ENCODE peak calls at places on chromosomes 6 and 20, in four cellular contexts. One of them, this sample, is unnamed.

GRCh38 chr6:53192590-53193232 is 44.1 kb upstream of the GCM1 start:
- DNase-seq in AG04450: no peak
- DNase-seq in ovary: no peak
- DNase-seq in uterus: no peak
- DNase-seq in this sample: no peak

GRCh38 chr20:47300071-47300470 is 56.4 kb downstream of the ZMYND8 start:
- DNase-seq in AG04450: no peak
- DNase-seq in ovary: no peak
- DNase-seq in uterus: no peak
- DNase-seq in this sample: no peak

GRCh38 chr6:27297857-27298730 is 14.0 kb downstream of the POM121L2 start:
- DNase-seq in AG04450: no peak
- DNase-seq in ovary: no peak
- DNase-seq in uterus: no peak
- DNase-seq in this sample: no peak

GRCh38 chr6:25306379-25306778 is 27.2 kb downstream of the CARMIL1 start:
- DNase-seq in AG04450: no peak
- DNase-seq in ovary: no peak
- DNase-seq in uterus: no peak
- DNase-seq in this sample: no peak

GRCh38 chr6:158283304-158284005 is 28.8 kb upstream of the TULP4 start:
- DNase-seq in AG04450: no peak
- DNase-seq in ovary: no peak
- DNase-seq in uterus: no peak
- DNase-seq in this sample: no peak

GRCh38 chr6:149964243-149965190 is 774 bp downstream of the ULBP1 start:
- DNase-seq in AG04450: no peak
- DNase-seq in ovary: no peak
- DNase-seq in uterus: no peak
- DNase-seq in this sample: peak

GRCh38 chr6:113630738-113631535 is 226.2 kb upstream of the MARCKS start:
- DNase-seq in AG04450: no peak
- DNase-seq in ovary: no peak
- DNase-seq in uterus: no peak
- DNase-seq in this sample: no peak

GRCh38 chr6:10205120-10205519 is 209.8 kb downstream of the TFAP2A start:
- DNase-seq in AG04450: no peak
- DNase-seq in ovary: no peak
- DNase-seq in uterus: no peak
- DNase-seq in this sample: no peak

GRCh38 chr6:154341876-154342275 is 14.7 kb downstream of the IPCEF1 start:
- DNase-seq in AG04450: no peak
- DNase-seq in ovary: no peak
- DNase-seq in uterus: no peak
- DNase-seq in this sample: peak

GRCh38 chr6:40164345-40164755 is 230.1 kb upstream of the MOCS1 start:
- DNase-seq in AG04450: no peak
- DNase-seq in ovary: no peak
- DNase-seq in uterus: peak
- DNase-seq in this sample: no peak

GRCh38 chr6:149459761-149460160 is 25.1 kb downstream of the ZC3H12D start:
- DNase-seq in AG04450: no peak
- DNase-seq in ovary: no peak
- DNase-seq in uterus: no peak
- DNase-seq in this sample: no peak

GRCh38 chr20:40687384-40688128 is 1.5 kb downstream of the MAFB start:
- DNase-seq in AG04450: no peak
- DNase-seq in ovary: peak
- DNase-seq in uterus: peak
- DNase-seq in this sample: peak

GRCh38 chr6:22381810-22382512 is 85.1 kb upstream of the PRL start:
- DNase-seq in AG04450: no peak
- DNase-seq in ovary: no peak
- DNase-seq in uterus: no peak
- DNase-seq in this sample: no peak

GRCh38 chr6:163782436-163783003 is 368.0 kb downstream of the QKI start:
- DNase-seq in AG04450: no peak
- DNase-seq in ovary: no peak
- DNase-seq in uterus: no peak
- DNase-seq in this sample: no peak

DNA sequence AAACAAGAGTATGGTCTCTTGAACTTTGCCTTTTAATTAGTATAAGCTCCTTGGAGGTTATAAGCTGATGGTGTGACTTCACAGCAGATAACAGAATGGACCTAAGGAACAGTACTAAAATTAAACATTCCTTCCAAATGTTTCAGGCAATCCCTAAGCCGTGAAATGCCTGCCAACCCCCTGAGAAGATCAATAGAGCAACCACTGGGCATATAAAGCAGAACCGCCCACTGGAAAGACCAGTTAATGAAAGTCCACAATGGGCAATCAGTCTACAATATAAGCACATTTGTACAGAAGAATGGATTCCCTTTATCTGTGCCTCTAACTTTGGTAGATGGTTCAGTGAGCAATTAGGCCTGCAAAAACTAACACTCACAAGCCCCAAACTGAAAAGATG is 286.7 kb downstream of the UBE3D start:
- DNase-seq in AG04450: no peak
- DNase-seq in ovary: no peak
- DNase-seq in uterus: no peak
- DNase-seq in this sample: no peak
- TF ChIP-seq CTCF in AG04450: no peak
- TF ChIP-seq CTCF in ovary: no peak
- TF ChIP-seq CTCF in uterus: no peak
- TF ChIP-seq CTCF in this sample: no peak

GRCh38 chr6:167847936-167848335 is 21.2 kb downstream of the AFDN start:
- DNase-seq in AG04450: no peak
- DNase-seq in ovary: no peak
- DNase-seq in uterus: no peak
- DNase-seq in this sample: no peak

GRCh38 chr6:167843023-167843422 is 16.3 kb downstream of the AFDN start:
- DNase-seq in AG04450: no peak
- DNase-seq in ovary: no peak
- DNase-seq in uterus: no peak
- DNase-seq in this sample: no peak

GRCh38 chr6:167848783-167849182 is 22.1 kb downstream of the AFDN start:
- DNase-seq in AG04450: no peak
- DNase-seq in ovary: no peak
- DNase-seq in uterus: no peak
- DNase-seq in this sample: no peak

GRCh38 chr6:167846997-167847606 is 20.4 kb downstream of the AFDN start:
- DNase-seq in AG04450: no peak
- DNase-seq in ovary: no peak
- DNase-seq in uterus: no peak
- DNase-seq in this sample: no peak

GRCh38 chr6:167845856-167846255 is 19.1 kb downstream of the AFDN start:
- DNase-seq in AG04450: no peak
- DNase-seq in ovary: no peak
- DNase-seq in uterus: no peak
- DNase-seq in this sample: no peak
- H3K27ac ChIP-seq in AG04450: no peak
- H3K27ac ChIP-seq in ovary: no peak
- H3K27ac ChIP-seq in uterus: no peak
- H3K27ac ChIP-seq in this sample: no peak

DNA sequence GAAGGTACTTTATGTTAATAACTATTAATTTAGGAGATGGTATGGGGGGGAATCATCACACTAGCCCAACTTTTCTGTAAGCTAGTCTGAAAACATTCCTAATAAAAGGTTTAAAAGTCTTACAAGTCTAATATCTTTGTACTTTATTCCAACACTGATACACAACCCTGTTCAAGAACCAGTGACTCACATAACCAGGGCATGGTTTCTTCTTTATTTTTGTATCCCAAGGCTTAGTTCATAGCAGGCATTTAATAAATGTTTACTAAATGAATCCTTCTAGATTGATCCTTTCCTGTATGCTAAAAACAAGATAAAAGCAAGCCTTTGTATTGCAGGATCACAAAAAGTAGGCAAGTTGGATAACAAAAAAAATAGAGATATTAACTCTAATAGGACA is 9.7 kb downstream of the PNISR start:
- DNase-seq in AG04450: no peak
- DNase-seq in ovary: no peak
- DNase-seq in uterus: no peak
- DNase-seq in this sample: no peak
- TF ChIP-seq CTCF in AG04450: no peak
- TF ChIP-seq CTCF in ovary: no peak
- TF ChIP-seq CTCF in uterus: no peak
- TF ChIP-seq CTCF in this sample: no peak

DNA sequence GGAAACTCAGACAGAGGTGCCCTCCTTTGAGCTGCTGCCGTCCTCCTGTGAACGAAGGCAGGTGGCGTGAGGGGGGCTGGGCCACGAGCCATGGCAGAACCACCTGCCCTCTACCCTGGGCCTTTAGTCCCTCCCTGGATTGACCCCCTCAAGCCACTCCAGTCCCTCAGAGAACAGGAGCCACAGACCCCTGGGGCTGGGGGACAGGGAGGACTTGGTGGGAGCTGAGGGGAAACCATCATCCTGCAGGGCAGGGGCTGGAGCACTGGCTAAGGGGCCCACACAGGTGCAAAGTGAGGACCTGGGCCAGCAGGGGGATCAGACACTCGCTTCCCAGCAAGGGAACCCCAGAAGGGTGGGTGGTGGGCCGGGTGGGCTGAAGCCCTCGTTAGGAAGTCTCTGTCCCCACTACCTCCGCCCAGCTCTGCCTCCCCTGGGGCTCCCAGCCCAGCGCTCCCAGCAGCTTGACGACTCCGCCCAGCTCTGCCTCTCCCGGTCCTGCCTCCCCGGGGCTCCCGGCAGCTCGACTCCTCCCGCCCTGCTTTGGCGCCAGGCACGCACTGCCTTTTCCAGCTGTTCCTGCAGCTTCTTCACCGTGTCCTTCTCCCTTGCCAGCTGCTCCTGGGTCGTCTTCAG is 44.4 kb downstream of the DSTN start:
- DNase-seq in AG04450: no peak
- DNase-seq in ovary: peak
- DNase-seq in uterus: peak
- DNase-seq in this sample: peak
- H3K27ac ChIP-seq in AG04450: peak
- H3K27ac ChIP-seq in ovary: no peak
- H3K27ac ChIP-seq in uterus: peak
- H3K27ac ChIP-seq in this sample: peak